ENCODE peak calls at places on chromosome 11, in five cellular contexts. U, V, P, E and G are unnamed samples.

GRCh38 chr11:22828373-22828772 is 1.2 kb downstream of the SVIP start:
- DNase-seq in U (no peak), V (no peak), P (no peak), E (no peak), G (no peak)

GRCh38 chr11:2777396-2777795 is 77.6 kb upstream of the KCNQ1OT1 start:
- DNase-seq in U (no peak), V (peak), P (no peak), E (no peak), G (peak)

GRCh38 chr11:33690290-33691050 is 10.2 kb downstream of the C11orf91 start:
- DNase-seq in U (peak), V (peak), P (peak), E (no peak), G (no peak)

GRCh38 chr11:45449036-45449601 is 163.0 kb upstream of the SYT13 start:
- DNase-seq in U (no peak), V (no peak), P (no peak), E (no peak), G (no peak)

GRCh38 chr11:91850533-91851305 is 373.9 kb upstream of the FAT3 start:
- DNase-seq in U (no peak), V (no peak), P (no peak), E (no peak), G (no peak)

GRCh38 chr11:75820636-75821035 is 5.6 kb downstream of the UVRAG start:
- DNase-seq in U (no peak), V (no peak), P (peak), E (no peak), G (no peak)

GRCh38 chr11:1292644-1293618 is 16.5 kb downstream of the TOLLIP start:
- DNase-seq in U (no peak), V (no peak), P (no peak), E (no peak), G (no peak)

GRCh38 chr11:5690736-5691135 is 1.1 kb downstream of the TRIM22 start:
- DNase-seq in U (peak), V (peak), P (no peak), E (no peak), G (no peak)

GRCh38 chr11:63869686-63870085 is 30.8 kb downstream of the MARK2 start:
- DNase-seq in U (no peak), V (no peak), P (no peak), E (no peak), G (peak)

GRCh38 chr11:132770802-132771545 is 761.3 kb downstream of the OPCML start:
- DNase-seq in U (no peak), V (no peak), P (no peak), E (no peak), G (no peak)

GRCh38 chr11:36469063-36469462 is 41.0 kb downstream of the TRAF6 start:
- DNase-seq in U (no peak), V (peak), P (peak), E (peak), G (no peak)

GRCh38 chr11:77267910-77268309 is 33.6 kb downstream of the GDPD4 start:
- DNase-seq in U (peak), V (no peak), P (peak), E (no peak), G (no peak)

GRCh38 chr11:39435641-39436040 is 2023.8 kb downstream of the LRRC4C start:
- DNase-seq in U (no peak), V (no peak), P (no peak), E (no peak), G (no peak)

GRCh38 chr11:72759468-72759867 is 7.3 kb upstream of the ARAP1 start:
- DNase-seq in U (no peak), V (no peak), P (no peak), E (no peak), G (no peak)

GRCh38 chr11:133515075-133515474 is 17.2 kb downstream of the OPCML start:
- DNase-seq in U (no peak), V (no peak), P (no peak), E (peak), G (no peak)

GRCh38 chr11:16296243-16296642 is 60.1 kb downstream of the SOX6 start:
- DNase-seq in U (no peak), V (no peak), P (no peak), E (no peak), G (no peak)

GRCh38 chr11:107565219-107565937 is at the start of gene ALKBH8:
- DNase-seq in U (no peak), V (peak), P (peak), E (peak), G (peak)

GRCh38 chr11:56103210-56103737 is at the start of gene OR8H2:
- DNase-seq in U (no peak), V (no peak), P (no peak), E (no peak), G (no peak)

GRCh38 chr11:56404393-56404792 is 8.1 kb upstream of the OR5AL1 start:
- DNase-seq in U (no peak), V (no peak), P (no peak), E (no peak), G (no peak)